ENCODE peak calls at places on chromosome 9, in four cellular contexts. K is CD8-positive, alpha-beta T cell; S is GM23338; Y is brain microvascular endothelial cell. B is an unnamed sample.

GRCh38 chr9:92325991-92326500 is 293 bp downstream of the CENPP start:
- DNase-seq in S (no peak), Y (no peak), K (no peak), B (peak; percentile 93)

GRCh38 chr9:33111621-33112020 is 35.1 kb upstream of the SMU1 start:
- DNase-seq in S (peak; percentile 26), K (no peak), Y (no peak), B (no peak)

GRCh38 chr9:107547772-107548297 is 58.3 kb upstream of the KLF4 start:
- DNase-seq in K (no peak), Y (no peak), S (no peak), B (no peak)

GRCh38 chr9:126440938-126441337 is 114.3 kb downstream of the MVB12B start:
- DNase-seq in S (peak; percentile 41), K (no peak), Y (no peak), B (no peak)

GRCh38 chr9:82021198-82021597 is 32.6 kb downstream of the SPATA31D1 start:
- DNase-seq in K (no peak), S (no peak), Y (peak; percentile 88), B (no peak)

GRCh38 chr9:21481470-21482057 is 549 bp downstream of the IFNE start:
- DNase-seq in S (no peak), Y (no peak), K (no peak), B (no peak)

GRCh38 chr9:1253098-1253979 is 203.2 kb downstream of the DMRT2 start:
- DNase-seq in Y (no peak), K (no peak), S (no peak), B (no peak)

GRCh38 chr9:116391306-116391900 is 237.8 kb downstream of the PAPPA start:
- DNase-seq in S (no peak), Y (peak; percentile 87), K (no peak), B (no peak)

GRCh38 chr9:87260171-87260570 is 237.5 kb upstream of the DAPK1 start:
- DNase-seq in K (no peak), S (no peak), Y (no peak), B (no peak)

GRCh38 chr9:14395300-14396082 is 81.5 kb upstream of the NFIB start:
- DNase-seq in K (no peak), Y (no peak), S (peak; percentile 19), B (no peak)

GRCh38 chr9:121261107-121261460 is 6.9 kb upstream of the GSN start:
- DNase-seq in K (no peak), S (peak; percentile 46), Y (no peak), B (no peak)

GRCh38 chr9:106065579-106066214 is 371.4 kb downstream of the TMEM38B start:
- DNase-seq in S (no peak), K (no peak), Y (no peak), B (no peak)

GRCh38 chr9:129483467-129484324 is 137.2 kb downstream of the C9orf50 start:
- DNase-seq in S (peak; percentile 65), K (peak; percentile 45), Y (peak; percentile 87), B (peak; percentile 95)

GRCh38 chr9:92728831-92729734 is 35.5 kb downstream of the BICD2 start:
- DNase-seq in K (no peak), Y (no peak), S (peak; percentile 51), B (no peak)

GRCh38 chr9:71921190-71921814 is 9.9 kb downstream of the C9orf85 start:
- DNase-seq in S (peak; percentile 93), K (no peak), Y (no peak), B (no peak)

GRCh38 chr9:129718647-129719046 is 34.2 kb downstream of the PTGES start:
- DNase-seq in S (no peak), Y (no peak), K (no peak), B (no peak)

GRCh38 chr9:108047264-108047663 is 557.7 kb upstream of the KLF4 start:
- DNase-seq in Y (no peak), S (no peak), K (no peak), B (no peak)

GRCh38 chr9:136720251-136720886 is 8.0 kb downstream of the DIPK1B start:
- DNase-seq in S (no peak), Y (no peak), K (no peak), B (peak; percentile 87)

GRCh38 chr9:129495422-129496186 is 125.3 kb downstream of the C9orf50 start:
- DNase-seq in Y (peak; percentile 88), S (peak; percentile 97), K (peak; percentile 84), B (peak; percentile 98)

GRCh38 chr9:15353892-15354291 is 46.9 kb upstream of the TTC39B start:
- DNase-seq in Y (no peak), S (no peak), K (no peak), B (no peak)

GRCh38 chr9:138040446-138041430 is 163.2 kb downstream of the CACNA1B start:
- DNase-seq in S (no peak), Y (no peak), K (no peak), B (peak; percentile 57)

GRCh38 chr9:76756273-76756650 is 8.0 kb upstream of the PCA3 start:
- DNase-seq in S (peak; percentile 75), K (no peak), Y (peak; percentile 9), B (no peak)

GRCh38 chr9:129341197-129341990 is 163.3 kb upstream of the IER5L start:
- DNase-seq in Y (no peak), K (no peak), S (no peak), B (no peak)

GRCh38 chr9:137308102-137308619 is 6.1 kb upstream of the NRARP start:
- DNase-seq in S (no peak), K (no peak), Y (no peak), B (peak; percentile 88)

GRCh38 chr9:3704890-3705289 is 179.1 kb upstream of the RFX3 start:
- DNase-seq in K (no peak), S (no peak), Y (no peak), B (no peak)

GRCh38 chr9:121218357-121219027 is 16.8 kb upstream of the RAB14 start:
- DNase-seq in K (no peak), S (no peak), Y (no peak), B (no peak)

GRCh38 chr9:118028225-118028624 is 324.0 kb downstream of the TLR4 start:
- DNase-seq in K (no peak), S (no peak), Y (no peak), B (no peak)

GRCh38 chr9:119322137-119322695 is 47.0 kb downstream of the BRINP1 start:
- DNase-seq in K (no peak), Y (no peak), S (no peak), B (no peak)

GRCh38 chr9:118330191-118330986 is 626.2 kb downstream of the TLR4 start:
- DNase-seq in K (no peak), S (peak; percentile 45), Y (no peak), B (no peak)

GRCh38 chr9:304519-305185 is 90.0 kb downstream of the DOCK8 start:
- DNase-seq in K (no peak), Y (peak; percentile 11), S (peak; percentile 63), B (no peak)

GRCh38 chr9:6272229-6272597 is 56.0 kb upstream of the TPD52L3 start:
- DNase-seq in K (no peak), S (no peak), Y (no peak), B (no peak)

GRCh38 chr9:101201626-101202025 is 173.1 kb downstream of the PLPPR1 start:
- DNase-seq in Y (no peak), K (no peak), S (no peak), B (no peak)
- TF ChIP-seq CTCF in Y (no peak), K (no peak), S (no peak), B (no peak)

GRCh38 chr9:93898026-93898425 is 57.1 kb downstream of the BARX1 start:
- DNase-seq in S (no peak), K (no peak), Y (no peak), B (no peak)
- TF ChIP-seq CTCF in S (no peak), K (no peak), Y (no peak), B (no peak)

GRCh38 chr9:135649508-135649907 is 10.2 kb upstream of the GLT6D1 start:
- DNase-seq in K (no peak), Y (no peak), S (no peak), B (no peak)
- TF ChIP-seq CTCF in K (no peak), Y (no peak), S (no peak), B (no peak)

GRCh38 chr9:131503626-131504465 is 1.1 kb downstream of the POMT1 start:
- DNase-seq in Y (no peak), K (peak; percentile 71), S (peak; percentile 65), B (no peak)
- TF ChIP-seq CTCF in Y (no peak), K (no peak), S (no peak), B (no peak)

GRCh38 chr9:133945977-133946753 is 46.0 kb downstream of the VAV2 start:
- DNase-seq in Y (no peak), K (peak; percentile 1), S (no peak), B (peak; percentile 72)
- TF ChIP-seq CTCF in Y (no peak), K (no peak), S (no peak), B (no peak)

GRCh38 chr9:97891736-97892135 is 30.6 kb downstream of the TRMO start:
- DNase-seq in K (no peak), S (no peak), Y (no peak), B (no peak)

GRCh38 chr9:97895695-97896332 is 26.5 kb downstream of the TRMO start:
- DNase-seq in Y (peak; percentile 31), K (no peak), S (peak; percentile 83), B (no peak)

DNA sequence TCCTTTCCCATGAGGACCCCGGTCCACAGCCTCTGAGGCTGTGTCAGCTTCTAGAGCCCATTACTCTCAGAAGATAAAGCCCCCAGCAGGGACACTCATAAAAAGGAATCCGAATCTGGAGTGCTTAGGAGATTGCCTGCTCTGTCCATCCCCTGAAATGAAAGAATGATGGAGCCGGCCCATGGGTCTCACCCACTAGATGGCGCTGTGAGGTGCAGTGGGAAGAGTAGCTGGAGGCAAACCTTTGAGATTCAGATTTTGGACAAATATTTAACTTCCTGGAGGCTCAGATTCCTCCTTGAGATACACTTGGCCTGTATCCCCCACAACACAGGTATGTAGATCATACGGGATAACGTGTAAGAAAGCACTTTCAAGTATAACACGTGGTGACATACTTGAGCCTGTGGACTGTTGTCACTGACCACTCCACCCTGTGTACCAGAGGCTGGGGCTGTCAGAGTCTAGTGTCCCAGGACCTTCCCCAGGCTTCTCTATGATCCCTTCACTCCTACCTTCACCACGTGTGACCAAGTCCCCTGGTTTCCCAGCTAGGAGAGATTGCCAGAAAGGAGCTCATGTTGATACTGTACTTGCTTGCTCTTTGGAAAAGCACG is 32.3 kb downstream of the TRMO start:
- DNase-seq in Y (no peak), K (peak; percentile 64), S (peak; percentile 72), B (no peak)
- TF ChIP-seq CTCF in Y (peak; percentile 83), K (peak; percentile 84), S (peak; percentile 97), B (peak; percentile 67)

GRCh38 chr9:111438576-111439235 is 45.5 kb downstream of the ECPAS start:
- DNase-seq in Y (peak; percentile 35), K (no peak), S (no peak), B (no peak)

GRCh38 chr9:111443454-111443853 is 40.7 kb downstream of the ECPAS start:
- DNase-seq in K (no peak), S (no peak), Y (no peak), B (no peak)

GRCh38 chr9:111442360-111443027 is 41.7 kb downstream of the ECPAS start:
- DNase-seq in K (no peak), Y (no peak), S (no peak), B (no peak)

GRCh38 chr9:111440226-111440625 is 44.0 kb downstream of the ECPAS start:
- DNase-seq in S (no peak), Y (no peak), K (no peak), B (no peak)
- TF ChIP-seq CTCF in S (no peak), Y (no peak), K (no peak), B (no peak)

B was measured in chondrocyte.